ENCODE peak calls at places on chromosomes 6 and 20, in seven cellular contexts. U is fibroblast of lung, R is spleen, Z is bronchial epithelial cell, P is heart right ventricle, Q is body of pancreas, V is PC-9. T is an unnamed sample. For H3K27me3, the result is how much of the 10 kb centered on the place peaks cover.

GRCh38 chr6:20013485-20013884 is 176.3 kb downstream of the ID4 start:
- DNase-seq in U (no peak), R (no peak), Z (no peak), P (no peak), Q (no peak), V (no peak), T (no peak)

GRCh38 chr6:144745434-144745833 is 460.3 kb downstream of the UTRN start:
- DNase-seq in U (no peak), R (no peak), Z (no peak), P (no peak), Q (no peak), V (no peak), T (no peak)

GRCh38 chr20:5870462-5871021 is 79.8 kb downstream of the TRMT6 start:
- DNase-seq in U (no peak), R (no peak), Z (peak), P (no peak), Q (no peak), V (no peak), T (no peak)

GRCh38 chr6:139531148-139531547 is 156.7 kb upstream of the CITED2 start:
- DNase-seq in U (peak), R (no peak), Z (peak), P (no peak), Q (peak), V (no peak), T (no peak)

GRCh38 chr6:144939926-144940325 is 654.8 kb downstream of the UTRN start:
- DNase-seq in U (peak), R (no peak), Z (peak), P (no peak), Q (no peak), V (no peak), T (no peak)

GRCh38 chr20:37693203-37693602 is 627 bp upstream of the CTNNBL1 start:
- DNase-seq in U (no peak), R (no peak), Z (no peak), P (no peak), Q (no peak), V (no peak), T (no peak)

GRCh38 chr6:45991189-45991588 is 24.5 kb downstream of the CLIC5 start:
- DNase-seq in U (no peak), R (no peak), Z (no peak), P (no peak), Q (no peak), V (no peak), T (no peak)

GRCh38 chr6:135334169-135334568 is 153.1 kb downstream of the MYB start:
- DNase-seq in U (peak), R (no peak), Z (peak), P (no peak), Q (no peak), V (no peak), T (no peak)

GRCh38 chr20:64188682-64189529 is 24.7 kb downstream of the MYT1 start:
- DNase-seq in U (peak), R (no peak), Z (peak), P (no peak), Q (peak), V (no peak), T (no peak)

GRCh38 chr6:111096246-111096645 is 8.9 kb downstream of the SLC16A10 start:
- DNase-seq in U (no peak), R (no peak), Z (peak), P (no peak), Q (peak), V (peak), T (no peak)

GRCh38 chr6:33912177-33912576 is 108.4 kb upstream of the MLN start:
- DNase-seq in U (no peak), R (no peak), Z (no peak), P (no peak), Q (no peak), V (no peak), T (no peak)

GRCh38 chr20:23995905-23996666 is 7.5 kb upstream of the GGTLC1 start:
- DNase-seq in U (peak), R (no peak), Z (peak), P (peak), Q (peak), V (peak), T (no peak)

GRCh38 chr6:43716099-43716498 is 28.5 kb upstream of the MRPS18A start:
- DNase-seq in U (peak), R (no peak), Z (no peak), P (peak), Q (no peak), V (no peak), T (no peak)

GRCh38 chr6:161630674-161631073 is 356.8 kb upstream of the AGPAT4 start:
- DNase-seq in U (peak), R (no peak), Z (no peak), P (no peak), Q (no peak), V (no peak), T (peak)

GRCh38 chr20:53319200-53319599 is 274.4 kb downstream of the ZNF217 start:
- DNase-seq in U (no peak), R (no peak), Z (no peak), P (no peak), Q (no peak), V (no peak), T (no peak)

GRCh38 chr20:371755-372542 is 8.6 kb upstream of the TRIB3 start:
- DNase-seq in U (peak), R (peak), Z (peak), P (peak), Q (peak), V (peak), T (no peak)

GRCh38 chr6:108746411-108746810 is 101.8 kb upstream of the ARMC2 start:
- DNase-seq in U (no peak), R (no peak), Z (peak), P (no peak), Q (peak), V (peak), T (no peak)

GRCh38 chr6:138406443-138406842 is 2.4 kb downstream of the HEBP2 start:
- DNase-seq in U (no peak), R (no peak), Z (no peak), P (no peak), Q (no peak), V (no peak), T (no peak)

GRCh38 chr6:53544050-53544499 is 826 bp downstream of the GCLC start:
- DNase-seq in U (no peak), R (no peak), Z (no peak), P (no peak), Q (no peak), V (no peak), T (peak)

GRCh38 chr6:133697666-133698065 is 191.2 kb upstream of the TCF21 start:
- DNase-seq in U (peak), R (no peak), Z (no peak), P (no peak), Q (no peak), V (no peak), T (no peak)

GRCh38 chr6:95686858-95687257 is 109.5 kb downstream of the MANEA start:
- DNase-seq in U (no peak), R (no peak), Z (no peak), P (no peak), Q (no peak), V (no peak), T (no peak)

GRCh38 chr6:130503146-130503545 is 137.3 kb downstream of the TMEM200A start:
- DNase-seq in U (peak), R (no peak), Z (peak), P (no peak), Q (no peak), V (no peak), T (no peak)

GRCh38 chr20:64177420-64177783 is 13.2 kb downstream of the MYT1 start:
- DNase-seq in U (no peak), R (no peak), Z (no peak), P (no peak), Q (no peak), V (no peak), T (no peak)

GRCh38 chr20:4555188-4555893 is 166.4 kb upstream of the PRND start:
- DNase-seq in U (peak), R (no peak), Z (peak), P (no peak), Q (no peak), V (peak), T (peak)

GRCh38 chr6:108543165-108543940 is 17.4 kb upstream of the FOXO3 start:
- DNase-seq in U (no peak), R (no peak), Z (no peak), P (no peak), Q (no peak), V (no peak), T (no peak)

GRCh38 chr6:18530201-18530600 is 143.1 kb downstream of the RNF144B start:
- DNase-seq in U (no peak), R (no peak), Z (no peak), P (no peak), Q (no peak), V (no peak), T (no peak)

GRCh38 chr6:78605909-78606446 is 261.4 kb upstream of the IRAK1BP1 start:
- DNase-seq in U (peak), R (no peak), Z (peak), P (no peak), Q (no peak), V (peak), T (peak)

GRCh38 chr6:7769702-7770101 is 43.8 kb downstream of the BMP6 start:
- DNase-seq in U (peak), R (no peak), Z (peak), P (no peak), Q (no peak), V (no peak), T (no peak)

GRCh38 chr6:96725276-96725675 is 112.0 kb downstream of the GPR63 start:
- DNase-seq in U (no peak), R (no peak), Z (no peak), P (no peak), Q (no peak), V (no peak), T (no peak)

GRCh38 chr20:35312348-35312747 is 20.1 kb upstream of the FAM83C start:
- DNase-seq in U (peak), R (no peak), Z (peak), P (no peak), Q (no peak), V (peak), T (peak)

GRCh38 chr6:125759959-125760457 is 10.6 kb downstream of the HEY2 start:
- DNase-seq in U (no peak), R (no peak), Z (no peak), P (no peak), Q (no peak), V (no peak), T (no peak)

GRCh38 chr6:125764105-125764671 is 14.8 kb downstream of the HEY2 start:
- DNase-seq in U (no peak), R (no peak), Z (no peak), P (no peak), Q (no peak), V (no peak), T (no peak)

GRCh38 chr6:125753937-125754259 is 4.5 kb downstream of the HEY2 start:
- DNase-seq in U (no peak), R (no peak), Z (no peak), P (no peak), Q (no peak), V (no peak), T (no peak)

GRCh38 chr6:125753218-125753936 is 3.9 kb downstream of the HEY2 start:
- DNase-seq in U (peak), R (no peak), Z (peak), P (no peak), Q (peak), V (no peak), T (no peak)

GRCh38 chr6:125759184-125759902 is 9.9 kb downstream of the HEY2 start:
- DNase-seq in U (no peak), R (no peak), Z (no peak), P (peak), Q (no peak), V (no peak), T (no peak)
- H3K4me3 ChIP-seq in U (no peak), R (no peak), Z (no peak), P (no peak), Q (no peak), V (no peak), T (no peak)

GRCh38 chr6:90676516-90676915 is 89.6 kb upstream of the MAP3K7 start:
- DNase-seq in U (no peak), R (no peak), Z (no peak), P (no peak), Q (no peak), V (no peak), T (no peak)
- H3K27me3 ChIP-seq in U (under half), R (under half), Z (under half), P (under half), Q (under half), V (under half), T (under half)

GRCh38 chr6:136764522-136764993 is 27.7 kb downstream of the MAP3K5 start:
- DNase-seq in U (no peak), R (no peak), Z (no peak), P (no peak), Q (no peak), V (no peak), T (no peak)

GRCh38 chr6:136761227-136761922 is 30.9 kb downstream of the MAP3K5 start:
- DNase-seq in U (peak), R (peak), Z (no peak), P (no peak), Q (no peak), V (no peak), T (no peak)

GRCh38 chr6:136763716-136764521 is 28.4 kb downstream of the MAP3K5 start:
- DNase-seq in U (no peak), R (no peak), Z (no peak), P (no peak), Q (no peak), V (no peak), T (no peak)

GRCh38 chr6:136763255-136763654 is 29.0 kb downstream of the MAP3K5 start:
- DNase-seq in U (no peak), R (no peak), Z (no peak), P (no peak), Q (no peak), V (no peak), T (no peak)

GRCh38 chr6:136762022-136762975 is 30.0 kb downstream of the MAP3K5 start:
- DNase-seq in U (no peak), R (no peak), Z (no peak), P (no peak), Q (no peak), V (no peak), T (no peak)
- H3K4me3 ChIP-seq in U (peak), R (no peak), Z (no peak), P (peak), Q (no peak), V (no peak), T (no peak)

GRCh38 chr20:59742351-59743095 is 138.2 kb downstream of the PHACTR3 start:
- DNase-seq in U (no peak), R (no peak), Z (no peak), P (no peak), Q (no peak), V (no peak), T (no peak)

GRCh38 chr20:59741073-59741472 is 136.7 kb downstream of the PHACTR3 start:
- DNase-seq in U (no peak), R (no peak), Z (no peak), P (no peak), Q (no peak), V (no peak), T (no peak)

GRCh38 chr20:59738851-59739250 is 134.5 kb downstream of the PHACTR3 start:
- DNase-seq in U (no peak), R (no peak), Z (no peak), P (no peak), Q (no peak), V (no peak), T (no peak)

GRCh38 chr20:59743308-59743707 is 139.0 kb downstream of the PHACTR3 start:
- DNase-seq in U (no peak), R (no peak), Z (no peak), P (no peak), Q (no peak), V (no peak), T (no peak)

DNA sequence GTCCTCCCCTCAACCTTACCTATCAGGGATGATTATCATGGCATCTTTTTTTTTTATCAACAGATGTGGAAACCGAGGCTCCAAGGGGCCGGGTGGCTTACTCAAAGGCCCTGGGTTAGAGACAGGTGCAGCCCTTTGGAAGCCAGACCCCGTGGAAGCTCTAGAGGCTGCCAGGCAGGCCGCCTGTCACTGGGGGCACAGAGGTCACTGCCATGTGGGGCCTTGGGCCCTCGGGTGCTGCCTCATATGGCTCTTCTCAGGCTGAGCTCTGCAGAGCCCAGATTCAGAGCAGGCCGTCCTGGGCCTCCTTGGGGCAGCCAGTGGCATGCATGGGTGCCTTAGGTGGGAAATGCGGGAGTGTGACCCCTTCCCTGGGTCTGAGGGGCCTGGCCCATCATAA is 136.3 kb downstream of the PHACTR3 start:
- DNase-seq in U (no peak), R (no peak), Z (no peak), P (no peak), Q (no peak), V (no peak), T (no peak)
- H3K27me3 ChIP-seq in U (under half), R (half or more), Z (under half), P (under half), Q (under half), V (half or more), T (under half)

DNA sequence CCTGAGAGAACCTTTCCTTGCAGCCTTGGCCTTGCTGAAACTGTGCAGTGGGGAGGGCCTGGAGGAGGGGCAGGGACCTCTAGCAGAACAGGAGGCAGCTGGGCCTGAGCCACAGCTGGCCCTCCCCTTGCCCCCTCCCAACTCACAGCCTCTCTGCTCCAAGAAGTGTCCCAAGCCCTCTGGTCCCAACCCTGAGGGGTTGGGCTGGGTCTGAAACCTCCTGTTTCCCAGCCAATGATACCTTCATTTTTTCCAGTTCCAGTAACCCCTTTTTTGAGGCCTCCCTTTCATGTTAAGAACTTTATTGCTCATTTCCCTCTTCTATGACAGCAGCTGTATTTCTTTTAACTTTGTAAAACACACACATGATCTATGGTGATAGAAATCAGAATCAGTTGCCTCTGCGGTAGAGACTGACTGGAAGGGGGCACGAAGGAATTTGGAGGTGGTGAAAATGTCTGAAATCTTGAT is 17.9 kb upstream of the ARMC12 start:
- DNase-seq in U (no peak), R (no peak), Z (no peak), P (peak), Q (no peak), V (no peak), T (no peak)
- H3K4me3 ChIP-seq in U (no peak), R (no peak), Z (no peak), P (no peak), Q (no peak), V (no peak), T (no peak)

GRCh38 chr20:62507991-62508640 is 32.3 kb upstream of the GATA5 start:
- DNase-seq in U (no peak), R (no peak), Z (no peak), P (peak), Q (no peak), V (no peak), T (no peak)
- H3K27me3 ChIP-seq in U (under half), R (under half), Z (under half), P (under half), Q (under half), V (under half), T (under half)

GRCh38 chr6:27700337-27700736 is 211.9 kb downstream of the OR2B2 start:
- DNase-seq in U (no peak), R (no peak), Z (no peak), P (no peak), Q (no peak), V (no peak), T (no peak)

DNA sequence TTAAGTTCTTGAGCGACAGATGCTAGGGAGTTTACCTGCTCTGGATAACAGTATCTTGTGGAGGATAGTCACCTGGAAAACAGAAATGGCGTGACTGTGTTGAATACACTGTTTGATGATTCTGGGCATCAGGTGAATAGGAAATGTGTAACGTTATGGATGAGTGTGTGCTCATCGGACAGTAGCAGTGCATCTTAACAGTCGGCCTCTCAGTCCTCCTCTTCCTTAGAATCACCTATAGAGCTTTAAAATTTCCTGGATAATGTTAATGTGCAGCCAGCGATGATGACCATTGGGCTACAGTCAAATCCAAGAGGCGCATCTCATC is 217.7 kb downstream of the OR2B2 start:
- DNase-seq in U (no peak), R (no peak), Z (no peak), P (no peak), Q (no peak), V (no peak), T (no peak)
- H3K4me3 ChIP-seq in U (peak), R (peak), Z (peak), P (peak), Q (no peak), V (peak), T (no peak)

DNA sequence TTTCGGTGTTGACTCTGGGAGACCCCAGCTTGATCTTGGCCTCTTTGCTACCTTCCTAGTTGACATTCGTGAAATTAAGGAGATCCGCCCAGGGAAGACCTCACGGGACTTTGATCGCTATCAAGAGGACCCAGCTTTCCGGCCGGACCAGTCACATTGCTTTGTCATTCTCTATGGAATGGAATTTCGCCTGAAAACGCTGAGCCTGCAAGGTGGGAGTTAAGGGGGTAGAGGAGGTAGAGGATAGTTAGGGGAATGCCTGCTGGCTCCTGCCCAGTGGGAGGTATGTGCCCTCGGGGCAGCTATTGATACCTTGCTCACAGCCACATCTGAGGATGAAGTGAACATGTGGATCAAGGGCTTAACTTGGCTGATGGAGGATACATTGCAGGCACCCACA is 22.2 kb downstream of the PLCG1 start:
- DNase-seq in U (no peak), R (no peak), Z (no peak), P (no peak), Q (no peak), V (no peak), T (no peak)
- H3K27me3 ChIP-seq in U (under half), R (under half), Z (under half), P (under half), Q (under half), V (under half), T (under half)

T was measured in SJSA1.